ENCODE peak calls at places on chromosome 21, in ten cellular contexts. Q is Calu3; A is OCI-M1; L is stimulated activated effector memory CD8-positive, alpha-beta T cell treated with anti-CD3 and anti-CD28 coated beads, Interleukin-12 subunit alpha, Interleukin-12 subunit beta, amount 100 ng/mL, for 72 hours; N is left lung; Y is kidney epithelial cell; M is stimulated activated CD4-positive, alpha-beta T cell treated with anti-CD3 and anti-CD28 coated beads, Interleukin-4, amount 100 ng/mL, for 24 hours; S is upper lobe of right lung; G is WTC11; X is NCI-H1417. B is an unnamed sample.

GRCh38 chr21:46515109-46515508 is 56.4 kb downstream of the DIP2A start:
- DNase-seq in S (no peak), Y (no peak), X (no peak), Q (no peak), L (no peak), N (no peak), G (no peak), M (no peak), A (peak), B (peak)

GRCh38 chr21:33238565-33239255 is 9.0 kb downstream of the IFNAR2 start:
- DNase-seq in M (no peak), L (no peak), Y (no peak), A (no peak), G (no peak), N (no peak), Q (no peak), S (no peak), X (no peak), B (peak)

GRCh38 chr21:42614811-42615342 is 38.5 kb upstream of the PDE9A start:
- DNase-seq in S (peak), L (peak), N (no peak), M (peak), X (peak), Y (no peak), A (peak), Q (peak), G (no peak), B (peak)

GRCh38 chr21:39318091-39318959 is 4.9 kb upstream of the BRWD1 start:
- DNase-seq in X (no peak), G (no peak), Q (no peak), M (no peak), S (no peak), A (no peak), N (no peak), Y (no peak), L (no peak), B (no peak)

GRCh38 chr21:45306832-45307571 is 19.3 kb upstream of the POFUT2 start:
- DNase-seq in L (no peak), G (peak), X (peak), N (peak), Y (no peak), S (peak), A (no peak), M (no peak), Q (peak), B (peak)

GRCh38 chr21:44353200-44353970 is at the start of gene TRPM2:
- DNase-seq in Y (no peak), S (peak), L (no peak), Q (no peak), G (no peak), N (peak), A (peak), M (no peak), X (no peak), B (peak)

GRCh38 chr21:45074048-45074817 is at the start of gene ADARB1:
- DNase-seq in Q (peak), G (peak), L (peak), X (peak), Y (no peak), S (peak), M (peak), N (peak), A (peak), B (peak)

GRCh38 chr21:32605469-32605868 is 6.7 kb downstream of the CFAP298 start:
- DNase-seq in A (no peak), G (no peak), Q (no peak), N (no peak), X (no peak), S (no peak), L (no peak), M (no peak), Y (no peak), B (no peak)

GRCh38 chr21:18985584-18985983 is 582.0 kb upstream of the TMPRSS15 start:
- DNase-seq in X (no peak), G (no peak), N (no peak), Y (no peak), L (no peak), Q (no peak), S (no peak), M (no peak), A (no peak), B (no peak)

GRCh38 chr21:35345954-35346353 is 296.9 kb upstream of the RUNX1 start:
- DNase-seq in L (no peak), N (no peak), Y (no peak), M (no peak), Q (no peak), S (no peak), G (no peak), A (no peak), X (no peak), B (no peak)

GRCh38 chr21:30436986-30437385 is 3.1 kb upstream of the KRTAP15-1 start:
- DNase-seq in M (no peak), Y (no peak), X (peak), L (no peak), G (no peak), A (no peak), S (no peak), N (no peak), Q (no peak), B (no peak)

GRCh38 chr21:35779690-35780570 is 280.4 kb downstream of the SETD4 start:
- DNase-seq in Q (no peak), X (no peak), G (no peak), M (no peak), A (no peak), L (no peak), S (no peak), N (no peak), Y (peak), B (no peak)

GRCh38 chr21:28410264-28410663 is 582.4 kb downstream of the LTN1 start:
- DNase-seq in N (no peak), G (no peak), Q (no peak), L (no peak), X (no peak), Y (no peak), A (peak), S (no peak), M (no peak), B (peak)

GRCh38 chr21:17454315-17455027 is 58.4 kb upstream of the CXADR start:
- DNase-seq in L (peak), S (no peak), A (peak), Q (no peak), X (peak), M (peak), N (no peak), G (peak), Y (peak), B (peak)

B was measured in NB4.